ENCODE peak calls at places on chromosomes 11 and 22, in four cellular contexts. B is SK-N-SH, I is GM12878, T is K562. H is an unnamed sample.

GRCh38 chr11:118084656-118085055 is 2.1 kb downstream of the SMIM35 start:
- DNase-seq in I (no peak), B (no peak), T (no peak), H (no peak)

GRCh38 chr22:19998991-19999820 is 17.4 kb downstream of the ARVCF start:
- DNase-seq in B (peak), I (no peak), T (no peak), H (no peak)

GRCh38 chr11:88434333-88434976 is 96.9 kb upstream of the CTSC start:
- DNase-seq in T (peak), B (no peak), I (no peak), H (no peak)

GRCh38 chr11:64268687-64269379 is 15.6 kb downstream of the BAD start:
- DNase-seq in I (no peak), B (peak), T (peak), H (peak)

GRCh38 chr22:39985383-39986045 is 9.2 kb upstream of the FAM83F start:
- DNase-seq in I (no peak), T (no peak), B (no peak), H (no peak)

GRCh38 chr11:88508558-88508807 is 170.9 kb upstream of the CTSC start:
- DNase-seq in I (no peak), T (no peak), B (no peak), H (peak)

GRCh38 chr22:47284822-47285221 is 522.4 kb downstream of the TBC1D22A start:
- DNase-seq in T (no peak), B (no peak), I (no peak), H (no peak)

GRCh38 chr11:118607401-118608267 is at the start of gene PHLDB1:
- DNase-seq in T (peak), B (peak), I (no peak), H (peak)

GRCh38 chr11:122721964-122722266 is 66.4 kb downstream of the UBASH3B start:
- DNase-seq in T (no peak), I (no peak), B (no peak), H (no peak)

GRCh38 chr11:27468643-27469332 is 3.8 kb downstream of the LGR4 start:
- DNase-seq in B (no peak), I (no peak), T (no peak), H (no peak)

GRCh38 chr22:50627452-50627913 is 469 bp downstream of the ARSA start:
- DNase-seq in I (no peak), T (no peak), B (peak), H (peak)

GRCh38 chr22:22928666-22929380 is 41.2 kb downstream of the IGLL5 start:
- DNase-seq in I (peak), B (no peak), T (peak), H (no peak)

GRCh38 chr11:665707-666281 is 28.7 kb downstream of the DRD4 start:
- DNase-seq in B (no peak), T (peak), I (no peak), H (no peak)

GRCh38 chr11:64090811-64091516 is 55.2 kb downstream of the FLRT1 start:
- DNase-seq in B (no peak), I (no peak), T (no peak), H (peak)

GRCh38 chr11:45737056-45737455 is 67.9 kb upstream of the SLC35C1 start:
- DNase-seq in I (no peak), B (no peak), T (no peak), H (no peak)

GRCh38 chr11:80532633-80533232 is 1091.9 kb upstream of the TENM4 start:
- DNase-seq in T (no peak), B (no peak), I (no peak), H (no peak)

GRCh38 chr11:70596091-70596490 is 197.8 kb downstream of the CTTN start:
- DNase-seq in B (no peak), I (no peak), T (no peak), H (no peak)

GRCh38 chr11:34168642-34169051 is 63.2 kb downstream of the NAT10 start:
- DNase-seq in I (no peak), T (no peak), B (no peak), H (no peak)

GRCh38 chr22:48551716-48552268 is 1275.9 kb downstream of the BRD1 start:
- DNase-seq in T (no peak), B (no peak), I (no peak), H (no peak)

GRCh38 chr11:47487421-47487820 is 38.5 kb upstream of the RAPSN start:
- DNase-seq in B (no peak), T (no peak), I (no peak), H (no peak)

GRCh38 chr11:133215529-133216230 is 316.6 kb downstream of the OPCML start:
- DNase-seq in I (no peak), T (no peak), B (no peak), H (no peak)

GRCh38 chr11:6926208-6927029 is at the start of gene ZNF215:
- DNase-seq in I (no peak), B (peak), T (peak), H (peak)

GRCh38 chr11:104876838-104877500 is 21.3 kb downstream of the CASP12 start:
- DNase-seq in T (no peak), I (no peak), B (peak), H (no peak)

GRCh38 chr22:42174062-42174461 is 43.5 kb upstream of the CYP2D6 start:
- DNase-seq in B (no peak), T (no peak), I (no peak), H (no peak)

GRCh38 chr11:47711225-47711624 is 3.9 kb downstream of the AGBL2 start:
- DNase-seq in I (no peak), B (no peak), T (no peak), H (no peak)

GRCh38 chr11:131880279-131880678 is 509.9 kb downstream of the NTM start:
- DNase-seq in B (no peak), T (no peak), I (no peak), H (no peak)

GRCh38 chr11:48003926-48004325 is 23.6 kb downstream of the PTPRJ start:
- DNase-seq in T (no peak), B (no peak), I (no peak), H (no peak)

GRCh38 chr11:2988361-2988762 is 3.8 kb downstream of the NAP1L4 start:
- DNase-seq in I (no peak), B (no peak), T (no peak), H (no peak)

GRCh38 chr11:83046626-83047172 is 25.0 kb downstream of the RAB30 start:
- DNase-seq in I (no peak), B (no peak), T (no peak), H (no peak)

GRCh38 chr11:110123003-110123402 is 29.8 kb downstream of the ZC3H12C start:
- DNase-seq in T (no peak), B (no peak), I (no peak), H (no peak)

GRCh38 chr11:106421673-106422292 is 344.3 kb downstream of the AASDHPPT start:
- DNase-seq in B (no peak), I (no peak), T (no peak), H (no peak)

GRCh38 chr11:72703281-72704008 is 29.2 kb upstream of the PDE2A start:
- DNase-seq in B (no peak), T (peak), I (no peak), H (no peak)

GRCh38 chr11:30585892-30586250 is 282 bp downstream of the MPPED2 start:
- DNase-seq in T (no peak), B (peak), I (no peak), H (no peak)

GRCh38 chr11:30585067-30585891 is 874 bp downstream of the MPPED2 start:
- DNase-seq in T (no peak), I (no peak), B (peak), H (peak)

GRCh38 chr11:30581646-30582045 is 4.5 kb downstream of the MPPED2 start:
- DNase-seq in B (no peak), I (no peak), T (no peak), H (no peak)

GRCh38 chr11:30586251-30587144 is at the start of gene MPPED2:
- DNase-seq in B (peak), T (peak), I (no peak), H (peak)

DNA sequence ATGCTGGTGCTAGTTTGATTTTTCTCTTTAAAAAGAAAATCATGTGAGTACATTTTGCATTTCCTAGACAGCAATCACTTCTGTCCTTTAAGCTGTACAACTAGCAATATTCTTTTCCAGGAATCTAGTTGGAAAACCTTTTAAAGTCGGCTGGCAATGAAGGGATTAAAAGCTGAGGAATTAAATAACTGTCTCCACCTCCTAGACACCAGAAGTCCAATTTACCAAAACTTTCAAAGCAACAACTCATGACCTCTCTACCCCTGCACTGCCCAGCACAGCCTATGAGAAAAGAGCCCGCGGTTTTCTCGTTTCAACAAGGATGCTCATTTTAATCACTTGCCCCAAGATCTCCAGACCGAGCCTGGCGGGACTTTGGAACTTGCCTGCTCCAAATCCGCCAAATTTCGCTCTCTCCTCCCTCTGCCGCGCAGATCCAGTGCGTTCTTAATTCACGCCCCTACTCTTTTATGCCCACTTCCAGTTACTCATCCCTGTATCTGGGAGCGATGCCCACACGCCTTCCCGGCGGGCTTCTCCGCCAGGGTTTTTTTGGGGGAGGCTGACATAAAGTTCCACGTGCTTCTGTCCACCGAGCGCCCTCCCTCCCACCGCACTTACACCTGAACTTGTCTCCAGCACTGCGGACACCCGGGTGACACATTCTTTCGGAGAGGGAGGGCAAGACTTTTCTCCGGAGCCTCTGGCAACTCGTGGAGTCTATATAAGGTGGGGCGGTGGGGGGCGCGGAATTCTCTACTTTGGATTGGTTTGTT is 2.5 kb downstream of the MPPED2 start:
- DNase-seq in T (no peak), B (peak), I (no peak), H (peak)
- TF ChIP-seq USF1 in T (no peak), B (no peak), I (no peak), H (no peak)

DNA sequence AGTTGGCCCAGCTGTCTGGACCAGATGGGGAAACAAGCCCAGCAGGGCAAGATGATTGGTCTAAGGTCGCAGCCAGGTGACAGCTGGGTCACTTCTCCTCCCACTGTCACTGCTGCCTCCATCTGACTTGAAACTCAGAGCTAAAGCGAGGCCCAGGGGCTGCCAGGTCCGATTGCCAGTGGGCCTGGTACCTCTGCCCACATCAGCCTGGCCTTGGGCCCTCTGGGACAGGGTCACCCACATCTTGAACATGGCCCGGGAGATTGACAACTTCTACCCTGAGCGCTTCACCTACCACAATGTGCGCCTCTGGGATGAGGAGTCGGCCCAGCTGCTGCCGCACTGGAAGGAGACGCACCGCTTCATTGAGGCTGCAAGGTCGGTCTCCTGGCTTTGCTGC is 5.8 kb downstream of the SSH3 start:
- DNase-seq in T (no peak), I (no peak), B (no peak), H (no peak)
- TF ChIP-seq USF1 in T (no peak), I (no peak), B (no peak), H (no peak)

GRCh38 chr11:62105611-62106245 is 18.1 kb upstream of the INCENP start:
- DNase-seq in T (no peak), I (no peak), B (no peak), H (no peak)

GRCh38 chr11:62104001-62104400 is 19.8 kb upstream of the INCENP start:
- DNase-seq in I (no peak), B (no peak), T (no peak), H (no peak)

GRCh38 chr11:62108971-62109391 is 14.8 kb upstream of the INCENP start:
- DNase-seq in B (no peak), T (no peak), I (no peak), H (no peak)

GRCh38 chr11:62104816-62105610 is 18.8 kb upstream of the INCENP start:
- DNase-seq in T (peak), I (no peak), B (no peak), H (no peak)

DNA sequence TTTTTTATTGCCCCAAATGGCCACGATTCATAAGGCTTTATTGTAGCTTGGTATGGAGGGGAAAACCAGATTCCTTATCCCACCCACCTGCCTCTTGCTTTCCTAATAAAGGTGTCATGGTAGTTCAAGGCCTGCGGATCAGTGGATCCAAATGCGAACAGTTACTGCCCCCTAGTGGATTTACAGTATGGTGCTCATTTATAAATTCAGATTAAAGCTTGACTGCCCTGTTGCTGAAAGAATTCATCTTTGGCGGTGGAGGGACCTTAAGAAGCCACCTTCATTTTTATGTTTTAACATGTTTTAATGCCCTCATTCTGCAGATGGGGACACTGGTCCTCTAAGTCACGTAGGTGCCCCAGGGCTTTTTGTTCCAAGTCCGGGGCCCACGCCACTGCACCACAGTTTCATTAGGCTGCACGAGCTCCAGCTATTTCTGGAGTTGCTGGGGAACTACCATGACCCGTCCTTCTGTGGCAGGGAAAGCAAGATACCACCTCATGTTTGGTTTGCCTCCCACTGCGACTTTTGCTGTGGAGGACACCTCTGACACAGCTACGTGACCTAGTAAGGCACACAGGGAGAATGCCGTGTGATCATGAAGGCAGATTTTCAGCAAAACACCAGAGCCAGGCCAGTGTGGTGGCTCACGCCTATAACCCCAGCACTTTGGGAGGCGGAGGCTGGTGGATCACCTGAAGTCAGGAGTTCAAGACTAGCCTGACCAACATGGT is 15.6 kb upstream of the INCENP start:
- DNase-seq in T (peak), I (peak), B (peak), H (no peak)
- TF ChIP-seq USF1 in T (peak), I (no peak), B (no peak), H (no peak)

DNA sequence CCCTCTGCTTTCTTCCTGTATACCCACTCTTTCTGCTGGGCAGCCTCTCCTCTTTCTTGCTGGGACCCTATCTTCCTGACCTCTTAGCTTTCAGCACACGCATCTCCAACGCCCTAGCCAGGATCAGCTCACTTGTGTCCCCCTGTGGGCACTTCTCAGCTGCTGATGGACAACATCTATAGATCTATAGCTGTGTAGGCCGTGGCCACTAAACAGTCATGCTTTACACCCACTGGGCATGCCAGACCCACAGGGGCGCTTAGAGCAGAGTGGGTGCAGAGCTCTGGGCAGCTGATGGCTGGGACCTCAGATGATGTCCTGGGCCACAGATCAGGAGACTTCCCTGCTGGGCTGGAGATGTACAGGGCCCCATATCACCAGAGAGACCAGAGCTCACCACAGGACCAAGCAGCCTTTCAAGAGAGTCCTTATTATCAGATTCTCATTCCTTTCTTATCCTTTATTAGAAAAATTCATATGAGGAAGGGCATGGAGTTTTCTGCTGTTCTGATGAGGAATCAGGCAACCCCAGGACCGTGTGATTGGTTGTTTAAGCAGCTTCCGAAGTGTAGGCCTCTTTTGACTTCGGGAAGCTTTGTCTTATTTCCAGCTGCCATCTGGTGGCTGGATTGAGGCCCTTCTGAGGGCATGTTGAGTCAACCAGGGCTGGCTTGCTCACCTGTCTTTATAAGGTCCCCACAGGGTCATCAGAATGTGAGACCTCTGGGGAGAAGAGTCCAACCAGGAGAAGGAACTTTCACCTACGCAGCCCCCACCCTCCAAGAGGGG is 60.5 kb downstream of the OSBP2 start:
- DNase-seq in B (peak), T (peak), I (no peak), H (peak)
- TF ChIP-seq USF1 in B (no peak), T (no peak), I (no peak), H (no peak)